ENCODE peak calls at places on chromosomes 11 and 22, in eight cellular contexts. P is psoas muscle, O is MM.1S, U is adipocyte, L is mesendoderm, K is spleen, G is cardiac muscle cell, M is upper lobe of left lung. E is an unnamed sample.
A peak's percentile ranks its signal among the peaks of the same experiment; 100 is the strongest.

GRCh38 chr11:40130427-40130826 is 1329.0 kb downstream of the LRRC4C start:
- DNase-seq in O (no peak), L (peak; percentile 81), K (no peak), G (peak; percentile 11), M (no peak), P (no peak), U (no peak), E (peak; percentile 94)

GRCh38 chr22:39556970-39557811 is 13.4 kb upstream of the CACNA1I start:
- DNase-seq in U (peak; percentile 33), M (no peak), P (no peak), L (no peak), G (peak; percentile 56), O (no peak), K (no peak), E (peak; percentile 49)

GRCh38 chr11:88535916-88536547 is 198.5 kb upstream of the CTSC start:
- DNase-seq in K (no peak), P (no peak), U (peak; percentile 85), M (no peak), L (peak; percentile 50), G (no peak), O (no peak), E (peak; percentile 78)

GRCh38 chr11:61279934-61280656 is 15.0 kb downstream of the VWCE start:
- DNase-seq in L (peak; percentile 31), M (peak; percentile 31), O (no peak), P (no peak), U (no peak), G (no peak), K (no peak), E (no peak)

GRCh38 chr11:2902784-2903671 is 17.5 kb upstream of the CDKN1C start:
- DNase-seq in K (peak; percentile 84), M (no peak), U (no peak), O (no peak), P (no peak), L (peak; percentile 44), G (no peak), E (no peak)

GRCh38 chr11:18669629-18670162 is 28.9 kb upstream of the TMEM86A start:
- DNase-seq in P (no peak), G (no peak), U (no peak), O (no peak), M (no peak), K (no peak), L (no peak), E (no peak)

GRCh38 chr11:14499178-14499559 is 442 bp downstream of the COPB1 start:
- DNase-seq in K (peak; percentile 90), G (peak; percentile 35), U (peak; percentile 60), O (no peak), M (peak; percentile 44), P (no peak), L (no peak), E (peak; percentile 14)

GRCh38 chr11:124896821-124897391 is 759 bp downstream of the ROBO4 start:
- DNase-seq in G (no peak), U (no peak), O (no peak), L (no peak), M (no peak), K (no peak), P (peak; percentile 58), E (no peak)

GRCh38 chr11:44096360-44097188 is 1.1 kb downstream of the EXT2 start:
- DNase-seq in U (peak; percentile 34), M (no peak), L (no peak), P (no peak), K (peak; percentile 84), G (no peak), O (no peak), E (peak; percentile 56)

GRCh38 chr11:59273008-59273841 is 60.5 kb upstream of the MPEG1 start:
- DNase-seq in G (no peak), M (peak; percentile 31), K (no peak), P (no peak), O (peak; percentile 17), U (no peak), L (no peak), E (no peak)

GRCh38 chr22:37241351-37242142 is 2.5 kb downstream of the RAC2 start:
- DNase-seq in L (no peak), G (no peak), M (peak; percentile 71), U (no peak), P (no peak), K (peak; percentile 92), O (no peak), E (no peak)

GRCh38 chr22:37932821-37933578 is 20.4 kb downstream of the C22orf23 start:
- DNase-seq in G (no peak), P (no peak), L (no peak), U (no peak), O (no peak), M (peak; percentile 89), K (no peak), E (no peak)

GRCh38 chr11:120219157-120219934 is 8.5 kb downstream of the OAF start:
- DNase-seq in P (peak; percentile 64), O (no peak), M (no peak), G (no peak), L (no peak), K (no peak), U (no peak), E (no peak)

GRCh38 chr11:61616443-61616842 is 35.6 kb upstream of the SYT7 start:
- DNase-seq in G (no peak), U (peak; percentile 67), M (no peak), L (no peak), P (no peak), O (no peak), K (no peak), E (no peak)

GRCh38 chr22:42769238-42769573 is 48.5 kb upstream of the A4GALT start:
- DNase-seq in P (no peak), O (no peak), L (no peak), M (no peak), K (no peak), G (no peak), U (no peak), E (no peak)
- H3K4me1 ChIP-seq in P (no peaks in the 10 kb centered on the region), O (no peaks in the 10 kb centered on the region), L (no peaks in the 10 kb centered on the region), M (peaks cover 14% of the 10 kb centered on the region), K (peaks cover 22% of the 10 kb centered on the region), G (peaks cover 14% of the 10 kb centered on the region), U (peaks cover 11% of the 10 kb centered on the region), E (no peaks in the 10 kb centered on the region)

DNA sequence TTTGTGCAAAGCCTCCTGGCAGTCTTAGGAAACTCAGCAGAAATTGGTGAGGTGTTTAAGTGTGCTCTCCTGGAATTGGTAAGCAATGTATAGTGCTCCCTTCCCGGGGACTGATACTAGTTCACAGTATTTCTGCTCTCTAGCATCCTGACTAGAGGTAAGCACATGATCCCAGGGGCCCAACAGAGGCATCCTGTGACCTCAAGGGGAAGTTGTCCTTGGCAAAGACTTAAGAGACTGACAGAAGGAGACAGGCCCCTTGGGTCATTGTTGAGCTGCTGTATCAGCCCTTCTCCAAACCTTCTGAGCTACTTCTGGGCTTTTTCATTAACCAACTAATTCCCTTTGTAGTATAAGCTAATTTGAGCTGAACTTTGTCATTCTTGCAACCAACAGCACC is 4.4 kb upstream of the TBC1D22A start:
- DNase-seq in U (no peak), O (no peak), P (no peak), M (no peak), L (no peak), G (no peak), K (peak; percentile 7), E (no peak)
- H3K4me1 ChIP-seq in U (peaks cover 23% of the 10 kb centered on the region), O (peaks cover 9% of the 10 kb centered on the region), P (peaks cover 19% of the 10 kb centered on the region), M (peaks cover 46% of the 10 kb centered on the region), L (no peaks in the 10 kb centered on the region), G (peaks cover 9% of the 10 kb centered on the region), K (peaks cover 45% of the 10 kb centered on the region), E (peaks cover 11% of the 10 kb centered on the region)

DNA sequence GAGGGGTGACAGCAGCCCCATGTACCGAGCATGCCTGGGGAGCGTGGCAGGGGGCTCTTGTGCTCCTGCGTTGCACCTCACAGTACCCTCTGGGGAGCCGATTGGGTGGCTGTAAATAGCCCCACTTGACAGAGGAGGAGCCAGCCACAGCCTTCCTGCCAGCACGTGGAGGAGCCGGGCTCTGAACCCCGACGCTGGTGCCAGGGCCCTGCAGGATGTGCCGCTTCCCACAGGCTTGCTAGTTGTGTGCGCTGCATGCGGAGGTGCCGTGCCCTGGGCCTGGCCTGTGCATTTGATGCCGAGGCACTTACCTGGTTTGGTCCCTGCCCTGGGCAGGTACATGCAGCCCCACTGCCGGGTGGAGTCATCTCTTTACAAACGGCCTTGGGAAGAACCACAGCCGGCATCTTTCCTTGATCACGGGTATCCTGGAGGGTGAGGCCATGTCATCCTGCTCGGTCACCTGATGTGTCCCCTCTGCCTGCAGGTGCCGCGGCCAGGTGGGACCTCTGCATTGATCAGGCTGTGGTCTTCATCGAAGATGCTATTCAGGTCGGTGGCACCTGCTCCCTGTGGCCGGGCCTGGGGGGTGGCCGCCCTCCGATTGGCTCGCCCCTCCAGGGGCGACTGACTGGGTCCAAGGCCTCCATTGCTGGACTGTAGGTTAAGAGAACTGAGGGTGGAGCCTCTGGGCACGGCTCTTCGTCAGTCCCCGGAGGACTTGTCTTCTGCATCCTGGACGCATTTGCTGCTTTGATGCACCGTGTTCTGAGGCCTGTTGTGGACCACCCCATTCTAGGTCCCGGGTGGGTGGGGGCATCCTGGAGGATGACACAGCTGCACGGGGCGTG is 5.0 kb downstream of the TPCN2 start:
- DNase-seq in P (no peak), L (no peak), U (no peak), G (no peak), M (no peak), O (no peak), K (no peak), E (no peak)
- H3K4me1 ChIP-seq in P (peaks cover 22% of the 10 kb centered on the region), L (no peaks in the 10 kb centered on the region), U (peaks cover 29% of the 10 kb centered on the region), G (peaks cover 34% of the 10 kb centered on the region), M (peaks cover 16% of the 10 kb centered on the region), O (peaks cover 25% of the 10 kb centered on the region), K (peaks cover 65% of the 10 kb centered on the region), E (peaks cover 7% of the 10 kb centered on the region)

DNA sequence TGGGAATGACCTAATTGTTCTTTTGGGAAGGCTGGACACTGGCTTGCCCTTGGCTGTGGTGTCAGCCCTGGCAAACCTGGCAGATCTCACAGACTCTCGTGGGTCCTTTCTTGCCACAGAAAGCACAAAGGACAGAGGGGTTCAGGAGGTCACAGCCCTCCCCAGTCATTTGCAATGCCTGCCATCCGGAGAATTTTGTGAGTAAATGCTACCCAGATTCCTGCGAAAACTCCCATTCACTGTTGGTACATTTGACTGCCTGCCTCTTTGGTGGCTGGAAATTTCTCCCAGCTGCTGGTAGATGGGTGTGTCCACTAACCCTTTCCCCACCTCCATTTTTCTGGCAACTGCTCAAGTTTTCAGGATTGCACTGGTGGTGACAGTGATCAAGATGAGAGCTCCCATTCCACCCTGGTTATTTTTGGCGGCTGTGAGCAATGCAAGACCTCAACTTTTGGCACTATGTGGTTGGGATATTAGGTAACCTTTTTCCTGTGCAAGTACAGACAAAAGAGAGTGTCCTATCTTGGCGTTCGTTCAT is 155.7 kb downstream of the NAV2 start:
- DNase-seq in O (no peak), G (no peak), L (peak; percentile 32), K (no peak), U (peak; percentile 30), P (peak; percentile 55), M (no peak), E (no peak)
- H3K4me1 ChIP-seq in O (no peaks in the 10 kb centered on the region), G (peaks cover 8% of the 10 kb centered on the region), L (peaks cover 5% of the 10 kb centered on the region), K (peaks cover 2% of the 10 kb centered on the region), U (peaks cover 42% of the 10 kb centered on the region), P (peaks cover 21% of the 10 kb centered on the region), M (peaks cover 2% of the 10 kb centered on the region), E (no peaks in the 10 kb centered on the region)

DNA sequence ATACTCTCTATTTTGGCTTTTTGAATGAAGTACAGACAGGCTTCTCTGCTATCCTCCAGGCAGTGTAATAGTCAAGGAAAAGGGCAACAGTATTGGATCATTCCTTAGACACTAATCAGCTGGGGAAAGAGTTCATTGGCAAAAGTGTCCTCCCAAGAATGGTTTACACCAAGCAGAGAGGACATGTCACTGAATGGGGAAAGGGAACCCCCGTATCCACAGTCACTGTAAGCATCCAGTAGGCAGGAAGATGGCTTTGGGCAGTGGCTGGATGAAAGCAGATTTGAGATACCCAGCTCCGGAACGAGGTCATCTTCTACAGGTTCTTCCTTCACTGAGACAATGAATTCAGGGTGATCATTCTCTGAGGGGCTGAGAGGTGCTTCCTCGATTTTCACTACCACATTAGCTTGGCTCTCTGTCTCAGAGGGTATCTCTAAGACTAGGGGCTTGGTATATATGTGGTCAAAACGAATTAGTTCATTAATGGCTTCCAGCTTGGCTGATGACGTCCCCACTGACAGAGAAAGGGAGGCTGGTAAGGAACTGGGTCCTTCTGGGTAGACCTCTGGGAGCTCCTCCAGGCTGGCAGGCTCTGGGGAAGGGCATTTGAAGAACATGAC is 5.2 kb downstream of the XBP1 start:
- DNase-seq in O (no peak), G (no peak), M (no peak), P (no peak), L (no peak), U (no peak), K (no peak), E (no peak)
- H3K4me1 ChIP-seq in O (peaks cover 59% of the 10 kb centered on the region), G (no peaks in the 10 kb centered on the region), M (peaks cover 48% of the 10 kb centered on the region), P (peaks cover 39% of the 10 kb centered on the region), L (no peaks in the 10 kb centered on the region), U (peaks cover 37% of the 10 kb centered on the region), K (peaks cover 83% of the 10 kb centered on the region), E (peaks cover 17% of the 10 kb centered on the region)